ENCODE peak calls at places on chromosomes 12 and 14, in four cellular contexts. U is GM10248, Q is endothelial cell, Z is fibroblast of the aortic adventitia. H is an unnamed sample.

GRCh38 chr12:4355843-4356327 is 23.6 kb downstream of the FGF23 start:
- DNase-seq in U (peak; percentile 41), Q (peak; percentile 70), Z (peak; percentile 11), H (peak; percentile 11)

GRCh38 chr12:116813271-116814041 is 67.8 kb downstream of the HRK start:
- DNase-seq in U (no peak), Q (no peak), Z (no peak), H (no peak)

GRCh38 chr12:78402366-78403134 is 462.0 kb upstream of the SYT1 start:
- DNase-seq in U (no peak), Q (no peak), Z (no peak), H (no peak)

GRCh38 chr12:31506907-31507306 is 84.0 kb downstream of the DENND5B start:
- DNase-seq in U (no peak), Q (no peak), Z (peak; percentile 60), H (peak; percentile 48)

GRCh38 chr12:123808167-123808566 is 46.1 kb downstream of the DNAH10 start:
- DNase-seq in U (no peak), Q (peak; percentile 24), Z (no peak), H (peak; percentile 25)

GRCh38 chr14:36718216-36718615 is 56.6 kb downstream of the PAX9 start:
- DNase-seq in U (no peak), Q (no peak), Z (no peak), H (no peak)

GRCh38 chr14:104133496-104133895 is 4.9 kb upstream of the KIF26A start:
- DNase-seq in U (no peak), Q (no peak), Z (no peak), H (no peak)

GRCh38 chr12:109115758-109116610 is at the start of gene ACACB:
- DNase-seq in U (no peak), Q (no peak), Z (no peak), H (peak; percentile 46)

GRCh38 chr12:98296462-98297079 is 218.8 kb upstream of the TMPO start:
- DNase-seq in U (no peak), Q (no peak), Z (no peak), H (no peak)

GRCh38 chr14:19878029-19878642 is 3.2 kb downstream of the OR4K2 start:
- DNase-seq in U (no peak), Q (no peak), Z (peak; percentile 0), H (no peak)

GRCh38 chr12:120843472-120843871 is 60.7 kb downstream of the SPPL3 start:
- DNase-seq in U (no peak), Q (no peak), Z (no peak), H (no peak)

GRCh38 chr14:65412881-65413738 is 580 bp downstream of the FUT8 start:
- DNase-seq in U (no peak), Q (no peak), Z (peak; percentile 64), H (peak; percentile 78)
- TF ChIP-seq CTCF in U (peak; percentile 14), Q (no peak), Z (no peak), H (no peak)

GRCh38 chr12:132687211-132688164 is at the start of the genes POLE and PXMP2:
- DNase-seq in U (peak; percentile 99), Q (peak; percentile 97), Z (peak; percentile 92), H (peak; percentile 96)
- TF ChIP-seq CTCF in U (peak; percentile 38), Q (no peak), Z (no peak), H (no peak)

GRCh38 chr14:69580009-69580577 is 5.4 kb upstream of the CCDC177 start:
- DNase-seq in U (no peak), Q (peak; percentile 63), Z (peak; percentile 99), H (peak; percentile 87)
- TF ChIP-seq CTCF in U (peak; percentile 43), Q (peak; percentile 65), Z (peak; percentile 91), H (peak; percentile 74)

GRCh38 chr12:110224379-110225304 is 56.4 kb upstream of the ATP2A2 start:
- DNase-seq in U (no peak), Q (no peak), Z (peak; percentile 94), H (peak; percentile 91)
- TF ChIP-seq CTCF in U (no peak), Q (no peak), Z (peak; percentile 79), H (peak; percentile 78)

GRCh38 chr12:66352899-66353298 is 50.6 kb downstream of the HELB start:
- DNase-seq in U (no peak), Q (no peak), Z (no peak), H (no peak)

GRCh38 chr12:66354291-66354690 is 52.0 kb downstream of the HELB start:
- DNase-seq in U (no peak), Q (no peak), Z (no peak), H (no peak)

GRCh38 chr12:66351301-66351700 is 49.0 kb downstream of the HELB start:
- DNase-seq in U (no peak), Q (no peak), Z (no peak), H (no peak)

DNA sequence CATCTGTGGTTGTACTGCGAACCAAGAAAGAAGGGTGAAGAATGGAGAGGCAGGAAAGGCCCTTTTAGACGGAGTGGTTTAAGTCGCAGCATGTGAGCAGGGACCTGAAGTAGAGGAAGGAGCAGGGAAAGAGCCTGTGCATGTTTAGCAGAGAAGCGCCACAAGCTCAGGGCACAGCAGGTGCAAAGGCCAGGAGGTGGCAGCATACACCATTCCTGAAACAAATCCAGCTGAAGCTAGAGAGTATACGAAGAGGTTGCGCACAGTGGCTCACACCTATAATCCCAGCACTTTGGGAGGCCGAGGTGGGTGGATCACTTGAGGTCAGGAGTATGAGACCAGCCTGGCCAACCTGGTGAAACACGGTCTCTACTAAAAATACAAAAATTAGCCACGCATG is 49.9 kb downstream of the HELB start:
- DNase-seq in U (no peak), Q (peak; percentile 49), Z (peak; percentile 16), H (peak; percentile 16)
- TF ChIP-seq CTCF in U (peak; percentile 44), Q (no peak), Z (peak; percentile 34), H (peak; percentile 39)

GRCh38 chr14:59009967-59010366 is 178.5 kb upstream of the DAAM1 start:
- DNase-seq in U (no peak), Q (no peak), Z (no peak), H (no peak)

DNA sequence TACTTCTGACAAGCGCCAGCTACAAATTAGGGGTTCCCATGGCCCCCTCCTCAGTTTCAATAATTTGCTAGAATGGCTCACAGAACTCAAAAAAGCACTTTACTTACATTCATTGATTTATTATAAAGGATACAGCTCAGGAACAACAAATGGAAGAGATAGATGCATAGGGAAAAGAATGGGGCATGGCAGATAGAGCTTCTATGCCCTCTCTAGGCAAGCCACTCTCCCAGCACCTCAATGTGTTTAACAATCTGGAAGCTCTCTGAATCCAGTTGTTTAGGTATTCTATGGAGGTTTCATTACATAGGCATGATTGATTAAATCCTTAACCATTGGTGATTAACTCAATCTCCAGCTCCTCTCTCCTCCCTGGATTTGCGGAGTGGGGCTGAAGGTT is 184.5 kb upstream of the DAAM1 start:
- DNase-seq in U (no peak), Q (no peak), Z (peak; percentile 47), H (peak; percentile 21)
- TF ChIP-seq CTCF in U (no peak), Q (no peak), Z (peak; percentile 53), H (peak; percentile 47)

GRCh38 chr14:59018460-59018859 is 170.0 kb upstream of the DAAM1 start:
- DNase-seq in U (no peak), Q (no peak), Z (no peak), H (no peak)

GRCh38 chr14:59018978-59019377 is 169.5 kb upstream of the DAAM1 start:
- DNase-seq in U (no peak), Q (peak; percentile 41), Z (no peak), H (peak; percentile 22)

GRCh38 chr14:59017285-59017965 is 171.0 kb upstream of the DAAM1 start:
- DNase-seq in U (no peak), Q (no peak), Z (peak; percentile 79), H (peak; percentile 8)

GRCh38 chr14:59022144-59022543 is 166.3 kb upstream of the DAAM1 start:
- DNase-seq in U (no peak), Q (peak; percentile 25), Z (no peak), H (no peak)

DNA sequence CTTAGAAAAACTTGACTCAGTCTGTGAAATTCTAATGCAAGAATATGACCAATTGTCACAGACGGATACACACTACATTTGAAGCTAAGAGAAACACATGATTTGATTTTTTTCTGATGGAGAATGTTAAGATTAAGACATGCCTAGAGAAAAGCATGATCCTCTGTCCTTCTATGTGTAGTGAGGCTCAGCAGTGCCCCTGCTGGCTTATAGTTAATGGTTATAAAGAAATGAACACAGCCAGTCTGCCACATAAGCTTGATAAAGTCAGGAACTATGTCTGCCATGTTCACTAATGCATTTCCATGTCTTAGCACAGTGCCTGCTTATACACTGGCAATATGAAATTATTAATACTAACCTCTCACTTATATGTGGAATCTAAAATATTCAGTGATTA is 168.1 kb upstream of the DAAM1 start:
- DNase-seq in U (no peak), Q (peak; percentile 23), Z (peak; percentile 52), H (peak; percentile 43)
- TF ChIP-seq CTCF in U (peak; percentile 40), Q (peak; percentile 27), Z (peak; percentile 54), H (peak; percentile 60)

GRCh38 chr12:28963554-28963953 is 185.5 kb upstream of the FAR2 start:
- DNase-seq in U (no peak), Q (no peak), Z (peak; percentile 66), H (peak; percentile 50)
- TF ChIP-seq CTCF in U (no peak), Q (peak; percentile 30), Z (peak; percentile 54), H (peak; percentile 49)

DNA sequence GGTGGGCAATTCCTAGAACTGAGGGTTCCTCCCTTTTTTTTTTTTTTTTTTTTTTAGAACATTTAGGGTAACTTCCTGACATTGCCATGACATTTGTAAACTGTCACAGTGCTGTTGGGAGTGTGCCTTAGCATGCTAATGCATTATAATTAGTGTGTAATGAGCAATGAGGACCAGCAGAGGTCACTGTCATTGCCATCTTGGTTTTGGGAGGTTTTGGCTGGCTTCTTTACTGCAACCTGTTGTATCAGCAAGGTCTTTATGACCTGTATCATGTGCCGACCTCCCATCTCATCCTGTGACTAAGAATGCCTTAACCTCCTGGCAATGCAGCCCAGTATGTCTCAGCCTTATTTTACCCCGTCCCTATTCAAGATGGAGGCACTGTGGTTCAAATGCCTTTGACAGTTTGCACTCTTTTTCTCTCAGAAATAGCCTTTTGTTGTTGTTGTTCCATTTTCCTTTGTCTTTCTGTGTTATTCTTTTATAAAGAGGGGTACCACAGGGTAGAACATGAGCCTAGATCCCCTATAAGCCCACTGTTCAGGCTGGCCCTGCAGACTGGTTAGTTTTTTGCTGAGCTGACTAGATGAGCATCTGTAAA is 75.6 kb upstream of the DCD start:
- DNase-seq in U (no peak), Q (peak; percentile 30), Z (peak; percentile 11), H (peak; percentile 17)
- TF ChIP-seq CTCF in U (peak; percentile 48), Q (peak; percentile 69), Z (peak; percentile 58), H (peak; percentile 68)

H was measured in fibroblast of villous mesenchyme.